ENCODE peak calls at places on chromosomes 6 and 20, in six cellular contexts. X is HCT116, W is GM23248, H is SK-N-SH, B is neural progenitor cell, C is PC-3. R is an unnamed sample.

GRCh38 chr6:79536615-79536968 is 638 bp downstream of the LCA5 start:
- DNase-seq in X (no peak), C (peak), H (no peak), W (peak), B (peak), R (peak)

GRCh38 chr20:5947276-5947675 is 3.1 kb downstream of the TRMT6 start:
- DNase-seq in C (peak), W (peak), H (no peak), B (no peak), X (no peak), R (no peak)

GRCh38 chr6:169186496-169187169 is 67.0 kb downstream of the THBS2 start:
- DNase-seq in C (no peak), W (no peak), X (no peak), H (no peak), B (no peak), R (no peak)

GRCh38 chr6:66897576-66897975 is 1190.5 kb upstream of the EYS start:
- DNase-seq in C (peak), H (no peak), B (peak), X (no peak), W (no peak), R (no peak)

GRCh38 chr6:89161326-89162046 is 15.6 kb downstream of the PM20D2 start:
- DNase-seq in C (no peak), W (peak), H (no peak), B (peak), X (no peak), R (no peak)

GRCh38 chr6:143536866-143537691 is 25.6 kb upstream of the FUCA2 start:
- DNase-seq in B (peak), C (peak), W (peak), H (peak), X (peak), R (peak)

GRCh38 chr6:95321106-95321505 is 256.2 kb upstream of the MANEA start:
- DNase-seq in W (no peak), X (no peak), C (peak), B (no peak), H (no peak), R (no peak)

GRCh38 chr6:154053141-154053540 is 14.1 kb downstream of the OPRM1 start:
- DNase-seq in C (no peak), H (no peak), B (no peak), X (no peak), W (no peak), R (no peak)

GRCh38 chr20:23404196-23404595 is 17.1 kb downstream of the NAPB start:
- DNase-seq in B (no peak), X (no peak), H (no peak), C (peak), W (peak), R (no peak)

DNA sequence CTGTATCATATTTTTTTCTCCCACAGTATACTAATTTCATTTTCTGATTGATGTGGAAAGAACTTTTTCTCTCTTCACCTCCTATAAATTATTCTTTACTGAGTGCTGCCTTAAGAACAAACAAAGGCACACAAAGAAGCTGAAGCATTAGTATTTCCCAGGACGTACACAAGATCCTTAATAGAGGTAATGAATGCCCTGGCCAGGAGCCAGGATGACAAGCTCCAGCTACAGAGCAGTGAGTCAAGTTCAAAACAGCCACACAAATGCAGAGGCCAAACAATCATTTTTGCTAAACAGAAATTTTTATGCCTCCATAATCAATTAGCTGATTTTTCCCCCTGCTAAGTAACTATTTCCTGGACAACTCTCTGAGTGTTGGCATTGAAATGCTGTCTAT is 639.6 kb downstream of the EPHA7 start:
- DNase-seq in X (no peak), W (peak), H (no peak), B (no peak), C (peak), R (no peak)
- TF ChIP-seq EZH2phosphoT487 in X (no peak), W (no peak), H (no peak), B (no peak), C (no peak), R (no peak)

GRCh38 chr6:142303191-142303564 is 1.4 kb downstream of the ADGRG6 start:
- DNase-seq in W (no peak), B (no peak), C (no peak), X (no peak), H (no peak), R (no peak)
- H3K9ac ChIP-seq in W (no peak), B (no peak), C (peak), X (peak), H (peak), R (no peak)

GRCh38 chr6:26322645-26323482 is 42.1 kb upstream of the BTN3A2 start:
- DNase-seq in H (peak), X (peak), C (peak), B (peak), W (peak), R (peak)
- TF ChIP-seq EZH2phosphoT487 in H (no peak), X (no peak), C (no peak), B (peak), W (no peak), R (no peak)

DNA sequence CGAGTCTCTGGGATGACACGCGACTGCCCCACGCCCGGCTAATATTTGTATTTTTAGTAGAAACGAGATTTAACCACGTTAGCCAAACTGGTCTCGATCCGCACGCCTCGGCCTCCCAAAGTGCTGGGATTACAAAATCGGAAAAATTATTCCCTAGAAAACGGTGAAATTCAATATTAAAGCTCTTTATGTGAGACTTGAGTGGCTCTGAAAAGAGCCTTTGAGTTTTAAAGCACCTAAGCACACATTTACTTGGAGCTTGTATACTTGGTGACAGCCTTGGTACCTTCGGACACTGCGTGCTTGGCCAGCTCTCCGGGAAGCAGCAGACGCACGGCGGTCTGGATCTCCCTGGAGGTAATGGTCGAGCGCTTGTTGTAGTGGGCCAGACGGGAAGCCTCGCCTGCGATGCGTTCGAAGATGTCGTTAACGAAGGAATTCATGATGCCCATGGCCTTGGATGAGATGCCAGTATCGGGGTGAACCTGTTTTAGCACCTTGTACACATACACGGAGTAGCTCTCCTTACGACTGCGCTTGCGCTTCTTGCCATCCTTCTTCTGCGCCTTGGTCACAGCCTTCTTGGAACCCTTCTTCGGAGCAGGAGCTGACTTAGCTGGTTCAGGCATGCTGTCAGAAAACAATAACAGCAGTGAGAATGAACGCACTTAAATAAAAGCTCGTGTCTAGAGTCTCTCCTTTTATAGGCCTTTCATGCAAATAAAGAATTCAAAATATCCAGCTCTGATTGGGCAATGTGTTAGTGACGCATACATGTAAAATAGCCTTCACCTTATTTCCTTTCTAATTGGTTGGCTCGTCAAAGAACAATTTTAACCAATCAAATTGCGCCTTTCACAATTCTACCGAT is 129.0 kb downstream of the HFE start:
- DNase-seq in H (peak), C (peak), B (peak), W (peak), X (no peak), R (peak)
- H3K9ac ChIP-seq in H (peak), C (peak), B (peak), W (peak), X (no peak), R (peak)

GRCh38 chr20:50720582-50720981 is 10.8 kb upstream of the PARD6B start:
- DNase-seq in X (no peak), C (no peak), B (no peak), W (no peak), H (no peak), R (no peak)

GRCh38 chr20:50721881-50722281 is 9.5 kb upstream of the PARD6B start:
- DNase-seq in H (no peak), X (no peak), W (peak), B (no peak), C (no peak), R (no peak)

GRCh38 chr20:50723672-50724071 is 7.7 kb upstream of the PARD6B start:
- DNase-seq in X (no peak), H (no peak), B (no peak), C (no peak), W (no peak), R (no peak)

GRCh38 chr20:50724112-50724724 is 7.2 kb upstream of the PARD6B start:
- DNase-seq in B (no peak), W (no peak), H (no peak), C (no peak), X (no peak), R (no peak)

GRCh38 chr20:50722466-50723155 is 8.8 kb upstream of the PARD6B start:
- DNase-seq in H (no peak), W (no peak), X (no peak), C (no peak), B (no peak), R (no peak)
- TF ChIP-seq EZH2phosphoT487 in H (no peak), W (no peak), X (no peak), C (no peak), B (no peak), R (no peak)